ENCODE peak calls at places on chromosomes 7 and 10, in eight cellular contexts. One of them, this sample, is unnamed.
A peak's percentile ranks its signal among the peaks of the same experiment; 100 is the strongest.

GRCh38 chr7:34361663-34362250 is 296.3 kb upstream of the NPSR1 start:
- DNase-seq in adrenal gland: no peak
- DNase-seq in cardiac muscle cell: no peak
- DNase-seq in CD8-positive, alpha-beta memory T cell: no peak
- DNase-seq in CD8-positive, alpha-beta T cell: no peak
- DNase-seq in ascending aorta: no peak
- DNase-seq in heart left ventricle: no peak
- DNase-seq in suprapubic skin: no peak
- DNase-seq in this sample: no peak

GRCh38 chr7:13061115-13061514 is 373.7 kb downstream of the ARL4A start:
- DNase-seq in adrenal gland: no peak
- DNase-seq in cardiac muscle cell: no peak
- DNase-seq in CD8-positive, alpha-beta memory T cell: no peak
- DNase-seq in CD8-positive, alpha-beta T cell: no peak
- DNase-seq in ascending aorta: no peak
- DNase-seq in heart left ventricle: no peak
- DNase-seq in suprapubic skin: no peak
- DNase-seq in this sample: no peak

GRCh38 chr7:460374-461117 is 59.1 kb downstream of the PDGFA start:
- DNase-seq in adrenal gland: no peak
- DNase-seq in cardiac muscle cell: peak; percentile 34
- DNase-seq in CD8-positive, alpha-beta memory T cell: no peak
- DNase-seq in CD8-positive, alpha-beta T cell: no peak
- DNase-seq in ascending aorta: peak; percentile 70
- DNase-seq in heart left ventricle: peak; percentile 73
- DNase-seq in suprapubic skin: no peak
- DNase-seq in this sample: no peak

GRCh38 chr10:36468620-36469019 is 656.8 kb upstream of the ANKRD30A start:
- DNase-seq in adrenal gland: no peak
- DNase-seq in cardiac muscle cell: no peak
- DNase-seq in CD8-positive, alpha-beta memory T cell: no peak
- DNase-seq in CD8-positive, alpha-beta T cell: no peak
- DNase-seq in ascending aorta: no peak
- DNase-seq in heart left ventricle: no peak
- DNase-seq in suprapubic skin: no peak
- DNase-seq in this sample: no peak

GRCh38 chr10:80454526-80455460 is 683 bp downstream of the TSPAN14 start:
- DNase-seq in adrenal gland: peak; percentile 45
- DNase-seq in cardiac muscle cell: peak; percentile 69
- DNase-seq in CD8-positive, alpha-beta memory T cell: no peak
- DNase-seq in CD8-positive, alpha-beta T cell: no peak
- DNase-seq in ascending aorta: no peak
- DNase-seq in heart left ventricle: peak; percentile 82
- DNase-seq in suprapubic skin: no peak
- DNase-seq in this sample: peak; percentile 77

GRCh38 chr7:53214463-53214862 is 179.0 kb downstream of the POM121L12 start:
- DNase-seq in adrenal gland: no peak
- DNase-seq in cardiac muscle cell: no peak
- DNase-seq in CD8-positive, alpha-beta memory T cell: no peak
- DNase-seq in CD8-positive, alpha-beta T cell: no peak
- DNase-seq in ascending aorta: no peak
- DNase-seq in heart left ventricle: no peak
- DNase-seq in suprapubic skin: no peak
- DNase-seq in this sample: no peak

GRCh38 chr10:114100848-114101741 is 57.4 kb downstream of the ADRB1 start:
- DNase-seq in adrenal gland: no peak
- DNase-seq in cardiac muscle cell: peak; percentile 23
- DNase-seq in CD8-positive, alpha-beta memory T cell: no peak
- DNase-seq in CD8-positive, alpha-beta T cell: no peak
- DNase-seq in ascending aorta: no peak
- DNase-seq in heart left ventricle: peak; percentile 71
- DNase-seq in suprapubic skin: no peak
- DNase-seq in this sample: no peak

GRCh38 chr7:6476596-6477374 is 29.0 kb upstream of the DAGLB start:
- DNase-seq in adrenal gland: no peak
- DNase-seq in cardiac muscle cell: no peak
- DNase-seq in CD8-positive, alpha-beta memory T cell: no peak
- DNase-seq in CD8-positive, alpha-beta T cell: no peak
- DNase-seq in ascending aorta: no peak
- DNase-seq in heart left ventricle: no peak
- DNase-seq in suprapubic skin: no peak
- DNase-seq in this sample: no peak

GRCh38 chr10:77386833-77387232 is 250.8 kb downstream of the KCNMA1 start:
- DNase-seq in adrenal gland: no peak
- DNase-seq in cardiac muscle cell: no peak
- DNase-seq in CD8-positive, alpha-beta memory T cell: no peak
- DNase-seq in CD8-positive, alpha-beta T cell: no peak
- DNase-seq in ascending aorta: peak; percentile 75
- DNase-seq in heart left ventricle: no peak
- DNase-seq in suprapubic skin: no peak
- DNase-seq in this sample: no peak

GRCh38 chr7:118054529-118054928 is 129.4 kb upstream of the LSM8 start:
- DNase-seq in adrenal gland: no peak
- DNase-seq in cardiac muscle cell: no peak
- DNase-seq in CD8-positive, alpha-beta memory T cell: no peak
- DNase-seq in CD8-positive, alpha-beta T cell: no peak
- DNase-seq in ascending aorta: no peak
- DNase-seq in heart left ventricle: no peak
- DNase-seq in suprapubic skin: no peak
- DNase-seq in this sample: no peak

GRCh38 chr7:388023-388355 is 98.0 kb downstream of the FOXL3 start:
- DNase-seq in adrenal gland: peak; percentile 6
- DNase-seq in cardiac muscle cell: no peak
- DNase-seq in CD8-positive, alpha-beta memory T cell: no peak
- DNase-seq in CD8-positive, alpha-beta T cell: no peak
- DNase-seq in ascending aorta: peak; percentile 30
- DNase-seq in heart left ventricle: peak; percentile 28
- DNase-seq in suprapubic skin: no peak
- DNase-seq in this sample: no peak

GRCh38 chr7:1555046-1555812 is 776 bp downstream of the TMEM184A start:
- DNase-seq in adrenal gland: no peak
- DNase-seq in cardiac muscle cell: peak; percentile 22
- DNase-seq in CD8-positive, alpha-beta memory T cell: no peak
- DNase-seq in CD8-positive, alpha-beta T cell: no peak
- DNase-seq in ascending aorta: no peak
- DNase-seq in heart left ventricle: peak; percentile 64
- DNase-seq in suprapubic skin: no peak
- DNase-seq in this sample: peak; percentile 84

GRCh38 chr10:130742936-130743675 is 568.4 kb downstream of the TCERG1L start:
- DNase-seq in adrenal gland: no peak
- DNase-seq in cardiac muscle cell: no peak
- DNase-seq in CD8-positive, alpha-beta memory T cell: no peak
- DNase-seq in CD8-positive, alpha-beta T cell: no peak
- DNase-seq in ascending aorta: peak; percentile 41
- DNase-seq in heart left ventricle: no peak
- DNase-seq in suprapubic skin: peak; percentile 69
- DNase-seq in this sample: no peak

GRCh38 chr7:122133477-122133876 is 10.6 kb downstream of the AASS start:
- DNase-seq in adrenal gland: no peak
- DNase-seq in cardiac muscle cell: no peak
- DNase-seq in CD8-positive, alpha-beta memory T cell: no peak
- DNase-seq in CD8-positive, alpha-beta T cell: no peak
- DNase-seq in ascending aorta: no peak
- DNase-seq in heart left ventricle: peak; percentile 39
- DNase-seq in suprapubic skin: no peak
- DNase-seq in this sample: no peak

GRCh38 chr7:93442478-93443224 is 131.9 kb downstream of the CALCR start:
- DNase-seq in adrenal gland: peak; percentile 16
- DNase-seq in cardiac muscle cell: peak; percentile 48
- DNase-seq in CD8-positive, alpha-beta memory T cell: peak; percentile 6
- DNase-seq in CD8-positive, alpha-beta T cell: no peak
- DNase-seq in ascending aorta: no peak
- DNase-seq in heart left ventricle: no peak
- DNase-seq in suprapubic skin: no peak
- DNase-seq in this sample: no peak

GRCh38 chr10:84267503-84268126 is 22.8 kb downstream of the RGR start:
- DNase-seq in adrenal gland: no peak
- DNase-seq in cardiac muscle cell: peak; percentile 12
- DNase-seq in CD8-positive, alpha-beta memory T cell: peak; percentile 43
- DNase-seq in CD8-positive, alpha-beta T cell: peak; percentile 34
- DNase-seq in ascending aorta: no peak
- DNase-seq in heart left ventricle: no peak
- DNase-seq in suprapubic skin: no peak
- DNase-seq in this sample: no peak

GRCh38 chr10:109922353-109922975 is 847 bp downstream of the XPNPEP1 start:
- DNase-seq in adrenal gland: no peak
- DNase-seq in cardiac muscle cell: peak; percentile 23
- DNase-seq in CD8-positive, alpha-beta memory T cell: no peak
- DNase-seq in CD8-positive, alpha-beta T cell: no peak
- DNase-seq in ascending aorta: no peak
- DNase-seq in heart left ventricle: no peak
- DNase-seq in suprapubic skin: no peak
- DNase-seq in this sample: no peak

GRCh38 chr10:77496941-77497420 is 140.6 kb downstream of the KCNMA1 start:
- DNase-seq in adrenal gland: no peak
- DNase-seq in cardiac muscle cell: no peak
- DNase-seq in CD8-positive, alpha-beta memory T cell: no peak
- DNase-seq in CD8-positive, alpha-beta T cell: no peak
- DNase-seq in ascending aorta: no peak
- DNase-seq in heart left ventricle: no peak
- DNase-seq in suprapubic skin: no peak
- DNase-seq in this sample: no peak

GRCh38 chr10:83545901-83546391 is 593.4 kb upstream of the GHITM start:
- DNase-seq in adrenal gland: no peak
- DNase-seq in cardiac muscle cell: peak; percentile 58
- DNase-seq in CD8-positive, alpha-beta memory T cell: no peak
- DNase-seq in CD8-positive, alpha-beta T cell: no peak
- DNase-seq in ascending aorta: no peak
- DNase-seq in heart left ventricle: peak; percentile 63
- DNase-seq in suprapubic skin: no peak
- DNase-seq in this sample: no peak

GRCh38 chr10:63713191-63714144 is 192.3 kb downstream of the REEP3 start:
- DNase-seq in adrenal gland: peak; percentile 70
- DNase-seq in cardiac muscle cell: peak; percentile 61
- DNase-seq in CD8-positive, alpha-beta memory T cell: no peak
- DNase-seq in CD8-positive, alpha-beta T cell: no peak
- DNase-seq in ascending aorta: peak; percentile 77
- DNase-seq in heart left ventricle: peak; percentile 90
- DNase-seq in suprapubic skin: no peak
- DNase-seq in this sample: peak; percentile 79
- H3K4me1 ChIP-seq in adrenal gland: peaks cover 33% of the 10 kb centered on the region
- H3K4me1 ChIP-seq in cardiac muscle cell: peaks cover 31% of the 10 kb centered on the region
- H3K4me1 ChIP-seq in CD8-positive, alpha-beta memory T cell: no peaks in the 10 kb centered on the region
- H3K4me1 ChIP-seq in CD8-positive, alpha-beta T cell: no peaks in the 10 kb centered on the region
- H3K4me1 ChIP-seq in ascending aorta: peaks cover 37% of the 10 kb centered on the region
- H3K4me1 ChIP-seq in heart left ventricle: peaks cover 60% of the 10 kb centered on the region
- H3K4me1 ChIP-seq in suprapubic skin: peaks cover 37% of the 10 kb centered on the region
- H3K4me1 ChIP-seq in this sample: peaks cover 34% of the 10 kb centered on the region

GRCh38 chr7:155805826-155806095 is 6.5 kb downstream of the SHH start:
- DNase-seq in adrenal gland: no peak
- DNase-seq in cardiac muscle cell: no peak
- DNase-seq in CD8-positive, alpha-beta memory T cell: no peak
- DNase-seq in CD8-positive, alpha-beta T cell: no peak
- DNase-seq in ascending aorta: no peak
- DNase-seq in heart left ventricle: no peak
- DNase-seq in suprapubic skin: no peak
- DNase-seq in this sample: peak; percentile 52
- H3K4me1 ChIP-seq in adrenal gland: peaks cover 34% of the 10 kb centered on the region
- H3K4me1 ChIP-seq in cardiac muscle cell: peaks cover 9% of the 10 kb centered on the region
- H3K4me1 ChIP-seq in CD8-positive, alpha-beta memory T cell: no peaks in the 10 kb centered on the region
- H3K4me1 ChIP-seq in CD8-positive, alpha-beta T cell: peaks cover 15% of the 10 kb centered on the region
- H3K4me1 ChIP-seq in ascending aorta: peaks cover 15% of the 10 kb centered on the region
- H3K4me1 ChIP-seq in heart left ventricle: peaks cover 57% of the 10 kb centered on the region
- H3K4me1 ChIP-seq in suprapubic skin: peaks cover 63% of the 10 kb centered on the region
- H3K4me1 ChIP-seq in this sample: no peaks in the 10 kb centered on the region

GRCh38 chr7:116572036-116572435 is 47.2 kb downstream of the CAV1 start:
- DNase-seq in adrenal gland: no peak
- DNase-seq in cardiac muscle cell: no peak
- DNase-seq in CD8-positive, alpha-beta memory T cell: no peak
- DNase-seq in CD8-positive, alpha-beta T cell: no peak
- DNase-seq in ascending aorta: no peak
- DNase-seq in heart left ventricle: no peak
- DNase-seq in suprapubic skin: no peak
- DNase-seq in this sample: no peak

GRCh38 chr7:116571037-116571436 is 46.2 kb downstream of the CAV1 start:
- DNase-seq in adrenal gland: no peak
- DNase-seq in cardiac muscle cell: no peak
- DNase-seq in CD8-positive, alpha-beta memory T cell: no peak
- DNase-seq in CD8-positive, alpha-beta T cell: no peak
- DNase-seq in ascending aorta: no peak
- DNase-seq in heart left ventricle: no peak
- DNase-seq in suprapubic skin: no peak
- DNase-seq in this sample: no peak

GRCh38 chr7:116570306-116570705 is 45.5 kb downstream of the CAV1 start:
- DNase-seq in adrenal gland: no peak
- DNase-seq in cardiac muscle cell: no peak
- DNase-seq in CD8-positive, alpha-beta memory T cell: no peak
- DNase-seq in CD8-positive, alpha-beta T cell: no peak
- DNase-seq in ascending aorta: no peak
- DNase-seq in heart left ventricle: no peak
- DNase-seq in suprapubic skin: no peak
- DNase-seq in this sample: no peak

GRCh38 chr7:116569737-116570136 is 44.9 kb downstream of the CAV1 start:
- DNase-seq in adrenal gland: no peak
- DNase-seq in cardiac muscle cell: no peak
- DNase-seq in CD8-positive, alpha-beta memory T cell: no peak
- DNase-seq in CD8-positive, alpha-beta T cell: no peak
- DNase-seq in ascending aorta: no peak
- DNase-seq in heart left ventricle: no peak
- DNase-seq in suprapubic skin: no peak
- DNase-seq in this sample: no peak

DNA sequence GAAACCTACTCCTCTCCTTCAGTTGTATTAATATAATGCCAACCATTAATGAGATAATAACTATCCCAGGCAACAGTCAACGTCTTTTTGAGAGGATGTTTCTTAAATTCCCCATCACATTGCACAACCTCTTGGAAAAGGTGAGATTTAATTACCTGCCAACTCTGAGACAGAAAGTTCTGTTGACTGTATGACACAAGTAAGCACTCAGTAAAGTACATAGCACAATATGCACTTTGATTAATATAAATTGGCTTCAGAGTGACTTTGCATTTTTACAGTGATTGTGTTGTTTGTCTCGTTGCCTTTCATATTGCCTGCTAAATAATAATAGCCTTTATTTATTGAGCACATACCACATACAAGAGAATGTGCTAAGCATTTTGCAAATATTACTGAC is 46.7 kb downstream of the CAV1 start:
- DNase-seq in adrenal gland: no peak
- DNase-seq in cardiac muscle cell: no peak
- DNase-seq in CD8-positive, alpha-beta memory T cell: no peak
- DNase-seq in CD8-positive, alpha-beta T cell: no peak
- DNase-seq in ascending aorta: no peak
- DNase-seq in heart left ventricle: no peak
- DNase-seq in suprapubic skin: no peak
- DNase-seq in this sample: no peak
- H3K4me1 ChIP-seq in adrenal gland: peaks cover 4% of the 10 kb centered on the region
- H3K4me1 ChIP-seq in cardiac muscle cell: peaks cover 10% of the 10 kb centered on the region
- H3K4me1 ChIP-seq in CD8-positive, alpha-beta memory T cell: no peaks in the 10 kb centered on the region
- H3K4me1 ChIP-seq in CD8-positive, alpha-beta T cell: no peaks in the 10 kb centered on the region
- H3K4me1 ChIP-seq in ascending aorta: peaks cover 25% of the 10 kb centered on the region
- H3K4me1 ChIP-seq in heart left ventricle: peaks cover 60% of the 10 kb centered on the region
- H3K4me1 ChIP-seq in suprapubic skin: peaks cover 31% of the 10 kb centered on the region
- H3K4me1 ChIP-seq in this sample: no peaks in the 10 kb centered on the region

DNA sequence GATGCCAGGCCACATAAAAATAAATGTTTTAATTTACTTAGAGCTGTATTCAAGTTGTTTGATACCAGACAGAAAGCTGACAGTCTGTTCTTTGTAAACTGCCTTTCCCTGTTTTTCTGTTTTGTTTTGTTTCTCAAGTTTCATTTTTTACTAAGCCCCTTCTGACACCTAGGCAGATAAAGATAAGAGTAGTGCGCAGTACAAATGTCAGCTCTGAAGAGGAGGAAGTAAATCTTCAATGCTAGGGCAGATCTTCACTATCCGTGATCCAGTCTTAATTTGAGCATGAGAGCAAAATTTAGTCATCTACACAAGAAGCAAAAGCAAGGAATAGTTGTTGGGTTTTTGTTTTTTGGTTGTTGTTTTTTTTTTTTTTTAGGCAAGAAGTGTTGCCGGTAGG is 27.3 kb downstream of the MTURN start:
- DNase-seq in adrenal gland: no peak
- DNase-seq in cardiac muscle cell: no peak
- DNase-seq in CD8-positive, alpha-beta memory T cell: no peak
- DNase-seq in CD8-positive, alpha-beta T cell: no peak
- DNase-seq in ascending aorta: no peak
- DNase-seq in heart left ventricle: no peak
- DNase-seq in suprapubic skin: no peak
- DNase-seq in this sample: no peak
- H3K4me1 ChIP-seq in adrenal gland: peaks cover 15% of the 10 kb centered on the region
- H3K4me1 ChIP-seq in cardiac muscle cell: peaks cover 45% of the 10 kb centered on the region
- H3K4me1 ChIP-seq in CD8-positive, alpha-beta memory T cell: peaks cover 52% of the 10 kb centered on the region
- H3K4me1 ChIP-seq in CD8-positive, alpha-beta T cell: peaks cover 37% of the 10 kb centered on the region
- H3K4me1 ChIP-seq in ascending aorta: peaks cover 3% of the 10 kb centered on the region
- H3K4me1 ChIP-seq in heart left ventricle: peaks cover 64% of the 10 kb centered on the region
- H3K4me1 ChIP-seq in suprapubic skin: peaks cover 60% of the 10 kb centered on the region
- H3K4me1 ChIP-seq in this sample: peaks cover 16% of the 10 kb centered on the region

This sample was measured in right lobe of liver.